ENCODE peak calls at places on chromosome 6, in nine cellular contexts. T is kidney glomerular epithelial cell, F is T follicular helper cell, Y is sigmoid colon, Q is hippocampal formation, J is choroid plexus epithelial cell, A is islet precursor cell, M is H4, E is HTR-8/SVneo. I is an unnamed sample.

GRCh38 chr6:34319471-34319885 is 70.7 kb upstream of the SMIM29 start:
- DNase-seq in T (peak), F (no peak), E (no peak), J (no peak), Y (no peak), Q (no peak), A (no peak), M (no peak), I (no peak)

GRCh38 chr6:30885999-30886896 is 1.9 kb downstream of the DDR1 start:
- DNase-seq in M (peak), Y (peak), F (no peak), T (peak), A (peak), J (peak), Q (peak), E (peak), I (peak)

GRCh38 chr6:32462609-32463008 is 22.9 kb downstream of the HLA-DRA start:
- DNase-seq in T (no peak), M (peak), Q (no peak), A (no peak), E (no peak), F (no peak), Y (no peak), J (no peak), I (no peak)

GRCh38 chr6:132209351-132209750 is 191.9 kb downstream of the MOXD1 start:
- DNase-seq in F (no peak), J (no peak), Q (no peak), Y (no peak), M (no peak), A (peak), E (no peak), T (no peak), I (peak)

GRCh38 chr6:57421503-57421902 is 104.1 kb downstream of the PRIM2 start:
- DNase-seq in T (no peak), E (no peak), Q (no peak), F (no peak), J (peak), M (no peak), A (no peak), Y (no peak), I (no peak)

GRCh38 chr6:124924333-124924759 is 37.9 kb upstream of the RNF217 start:
- DNase-seq in A (no peak), E (no peak), F (no peak), J (peak), Q (no peak), T (peak), Y (peak), M (peak), I (no peak)

GRCh38 chr6:143673638-143674037 is 4.1 kb upstream of the PHACTR2 start:
- DNase-seq in A (peak), F (no peak), Y (no peak), Q (no peak), T (peak), J (peak), E (peak), M (peak), I (no peak)

GRCh38 chr6:13470240-13471140 is 16.9 kb downstream of the GFOD1 start:
- DNase-seq in T (no peak), M (no peak), F (no peak), Y (no peak), A (no peak), J (no peak), Q (peak), E (no peak), I (peak)